ENCODE peak calls at places on chromosomes 16 and 17, in six cellular contexts. Z, P, Q, E, O and C are unnamed samples.

GRCh38 chr17:57672205-57672632 is 72.9 kb downstream of the CCDC182 start:
- DNase-seq in Z (no peak), P (no peak), Q (no peak), E (no peak), O (peak), C (peak)

GRCh38 chr17:1909985-1910384 is 80.2 kb downstream of the RPA1 start:
- DNase-seq in Z (no peak), P (no peak), Q (no peak), E (no peak), O (no peak), C (no peak)

GRCh38 chr17:65485388-65486299 is 75.8 kb downstream of the AXIN2 start:
- DNase-seq in Z (no peak), P (no peak), Q (no peak), E (no peak), O (no peak), C (peak)

GRCh38 chr16:85243312-85243711 is 131.0 kb upstream of the CIBAR2 start:
- DNase-seq in Z (no peak), P (no peak), Q (no peak), E (no peak), O (no peak), C (no peak)

GRCh38 chr16:72474511-72475123 is 302.7 kb upstream of the PMFBP1 start:
- DNase-seq in Z (peak), P (no peak), Q (no peak), E (no peak), O (no peak), C (peak)

GRCh38 chr17:39134878-39135277 is 16.6 kb downstream of the PLXDC1 start:
- DNase-seq in Z (no peak), P (no peak), Q (no peak), E (no peak), O (no peak), C (no peak)

GRCh38 chr16:68005786-68006286 is 6.6 kb upstream of the DPEP2 start:
- DNase-seq in Z (no peak), P (peak), Q (no peak), E (no peak), O (peak), C (peak)

GRCh38 chr16:3592559-3592958 is 15.4 kb upstream of the NLRC3 start:
- DNase-seq in Z (no peak), P (no peak), Q (no peak), E (no peak), O (no peak), C (no peak)